ENCODE peak calls at places on chromosomes 6 and 20, in five cellular contexts. X, V, R, A and Y are unnamed samples.

GRCh38 chr20:9392892-9393857 is 121.2 kb upstream of the LAMP5 start:
- DNase-seq in X (peak; percentile 86), V (no peak), R (peak; percentile 61), A (peak; percentile 49), Y (peak; percentile 63)

GRCh38 chr6:8082954-8083858 is 19.0 kb upstream of the BLOC1S5 start:
- DNase-seq in X (no peak), V (no peak), R (peak; percentile 90), A (no peak), Y (no peak)

GRCh38 chr6:1605822-1606532 is 3.7 kb upstream of the FOXC1 start:
- DNase-seq in X (peak; percentile 77), V (peak; percentile 45), R (no peak), A (peak; percentile 38), Y (no peak)

GRCh38 chr20:25043499-25044260 is 14.3 kb downstream of the ACSS1 start:
- DNase-seq in X (peak; percentile 63), V (peak; percentile 82), R (no peak), A (no peak), Y (no peak)

GRCh38 chr6:912871-913663 is 220.1 kb upstream of the EXOC2 start:
- DNase-seq in X (no peak), V (no peak), R (no peak), A (no peak), Y (peak; percentile 15)

GRCh38 chr6:84796343-84796742 is 31.9 kb upstream of the TBX18 start:
- DNase-seq in X (no peak), V (no peak), R (no peak), A (no peak), Y (no peak)

GRCh38 chr20:57748601-57749130 is 38.9 kb upstream of the PMEPA1 start:
- DNase-seq in X (peak; percentile 96), V (peak; percentile 93), R (peak; percentile 44), A (peak; percentile 56), Y (peak; percentile 34)

GRCh38 chr6:158910484-158911075 is 89.4 kb downstream of the RSPH3 start:
- DNase-seq in X (no peak), V (peak; percentile 34), R (no peak), A (peak; percentile 75), Y (no peak)

GRCh38 chr6:140566706-140567330 is 1192.4 kb upstream of the CITED2 start:
- DNase-seq in X (no peak), V (no peak), R (peak; percentile 80), A (no peak), Y (no peak)

GRCh38 chr20:20375862-20376261 is 8.0 kb downstream of the INSM1 start:
- DNase-seq in X (no peak), V (no peak), R (no peak), A (no peak), Y (no peak)

GRCh38 chr20:2125474-2126112 is 24.0 kb downstream of the STK35 start:
- DNase-seq in X (no peak), V (peak; percentile 76), R (no peak), A (no peak), Y (no peak)

GRCh38 chr6:16901777-16902176 is 140.5 kb upstream of the ATXN1 start:
- DNase-seq in X (peak; percentile 82), V (peak; percentile 90), R (peak; percentile 20), A (no peak), Y (no peak)

GRCh38 chr6:33023536-33023935 is 14.1 kb upstream of the HLA-DOA start:
- DNase-seq in X (no peak), V (no peak), R (no peak), A (no peak), Y (no peak)

GRCh38 chr20:51196991-51197651 is 174.2 kb upstream of the KCNG1 start:
- DNase-seq in X (no peak), V (peak; percentile 56), R (no peak), A (no peak), Y (no peak)

GRCh38 chr6:112920994-112921393 is 573.9 kb downstream of the RFPL4B start:
- DNase-seq in X (no peak), V (no peak), R (no peak), A (no peak), Y (no peak)

GRCh38 chr20:17652411-17652810 is 29.6 kb downstream of the RRBP1 start:
- DNase-seq in X (peak; percentile 70), V (no peak), R (no peak), A (no peak), Y (no peak)

GRCh38 chr6:118712955-118713354 is 61.6 kb upstream of the CEP85L start:
- DNase-seq in X (no peak), V (no peak), R (peak; percentile 24), A (no peak), Y (no peak)

GRCh38 chr6:55868910-55869479 is 6.4 kb downstream of the BMP5 start:
- DNase-seq in X (no peak), V (no peak), R (no peak), A (peak; percentile 39), Y (no peak)

GRCh38 chr6:120604510-120604909 is 729.8 kb downstream of the TBC1D32 start:
- DNase-seq in X (no peak), V (no peak), R (no peak), A (no peak), Y (no peak)

GRCh38 chr20:41316602-41317535 is 662 bp downstream of the ZHX3 start:
- DNase-seq in X (peak; percentile 94), V (peak; percentile 95), R (peak; percentile 70), A (peak; percentile 91), Y (peak; percentile 66)